ENCODE peak calls at places on chromosomes 7 and 10, in nine cellular contexts. One of them, this sample, is unnamed.

GRCh38 chr10:97596101-97597055 is 6.9 kb downstream of the C10orf62 start:
- DNase-seq in GM13977: no peak
- DNase-seq in lower leg skin: peak
- DNase-seq in chondrocyte: no peak
- DNase-seq in fibroblast of the aortic adventitia: peak
- DNase-seq in IMR-90: peak
- DNase-seq in dorsolateral prefrontal cortex: no peak
- DNase-seq in astrocyte of the spinal cord: peak
- DNase-seq in fibroblast of pulmonary artery: peak
- DNase-seq in this sample: no peak

GRCh38 chr7:1253591-1254207 is 21.0 kb downstream of the UNCX start:
- DNase-seq in IMR-90: no peak
- DNase-seq in fibroblast of pulmonary artery: no peak
- DNase-seq in astrocyte of the spinal cord: no peak
- DNase-seq in lower leg skin: no peak
- DNase-seq in fibroblast of the aortic adventitia: no peak
- DNase-seq in dorsolateral prefrontal cortex: no peak
- DNase-seq in GM13977: no peak
- DNase-seq in chondrocyte: peak
- DNase-seq in this sample: no peak

GRCh38 chr10:28295346-28295745 is 7.5 kb downstream of the MPP7 start:
- DNase-seq in fibroblast of pulmonary artery: no peak
- DNase-seq in dorsolateral prefrontal cortex: no peak
- DNase-seq in chondrocyte: no peak
- DNase-seq in lower leg skin: no peak
- DNase-seq in GM13977: no peak
- DNase-seq in astrocyte of the spinal cord: no peak
- DNase-seq in IMR-90: no peak
- DNase-seq in fibroblast of the aortic adventitia: peak
- DNase-seq in this sample: no peak

GRCh38 chr10:97065128-97065527 is 120.6 kb downstream of the SLIT1 start:
- DNase-seq in lower leg skin: no peak
- DNase-seq in chondrocyte: no peak
- DNase-seq in fibroblast of the aortic adventitia: no peak
- DNase-seq in fibroblast of pulmonary artery: no peak
- DNase-seq in astrocyte of the spinal cord: no peak
- DNase-seq in IMR-90: no peak
- DNase-seq in GM13977: no peak
- DNase-seq in dorsolateral prefrontal cortex: no peak
- DNase-seq in this sample: no peak

GRCh38 chr7:70583965-70584883 is 547.7 kb upstream of the GALNT17 start:
- DNase-seq in fibroblast of pulmonary artery: no peak
- DNase-seq in astrocyte of the spinal cord: no peak
- DNase-seq in dorsolateral prefrontal cortex: no peak
- DNase-seq in lower leg skin: no peak
- DNase-seq in IMR-90: no peak
- DNase-seq in GM13977: no peak
- DNase-seq in fibroblast of the aortic adventitia: no peak
- DNase-seq in chondrocyte: no peak
- DNase-seq in this sample: no peak

GRCh38 chr7:140559410-140559809 is 80.1 kb upstream of the MKRN1 start:
- DNase-seq in dorsolateral prefrontal cortex: no peak
- DNase-seq in astrocyte of the spinal cord: no peak
- DNase-seq in lower leg skin: no peak
- DNase-seq in chondrocyte: no peak
- DNase-seq in fibroblast of the aortic adventitia: no peak
- DNase-seq in IMR-90: no peak
- DNase-seq in fibroblast of pulmonary artery: no peak
- DNase-seq in GM13977: no peak
- DNase-seq in this sample: no peak

GRCh38 chr7:19111474-19112143 is 5.8 kb downstream of the TWIST1 start:
- DNase-seq in chondrocyte: no peak
- DNase-seq in IMR-90: no peak
- DNase-seq in fibroblast of pulmonary artery: no peak
- DNase-seq in fibroblast of the aortic adventitia: peak
- DNase-seq in dorsolateral prefrontal cortex: no peak
- DNase-seq in lower leg skin: no peak
- DNase-seq in astrocyte of the spinal cord: no peak
- DNase-seq in GM13977: no peak
- DNase-seq in this sample: no peak

GRCh38 chr10:4939224-4940072 is 23.8 kb upstream of the AKR1C1 start:
- DNase-seq in dorsolateral prefrontal cortex: no peak
- DNase-seq in fibroblast of the aortic adventitia: peak
- DNase-seq in lower leg skin: no peak
- DNase-seq in chondrocyte: no peak
- DNase-seq in astrocyte of the spinal cord: no peak
- DNase-seq in GM13977: no peak
- DNase-seq in fibroblast of pulmonary artery: no peak
- DNase-seq in IMR-90: no peak
- DNase-seq in this sample: no peak

DNA sequence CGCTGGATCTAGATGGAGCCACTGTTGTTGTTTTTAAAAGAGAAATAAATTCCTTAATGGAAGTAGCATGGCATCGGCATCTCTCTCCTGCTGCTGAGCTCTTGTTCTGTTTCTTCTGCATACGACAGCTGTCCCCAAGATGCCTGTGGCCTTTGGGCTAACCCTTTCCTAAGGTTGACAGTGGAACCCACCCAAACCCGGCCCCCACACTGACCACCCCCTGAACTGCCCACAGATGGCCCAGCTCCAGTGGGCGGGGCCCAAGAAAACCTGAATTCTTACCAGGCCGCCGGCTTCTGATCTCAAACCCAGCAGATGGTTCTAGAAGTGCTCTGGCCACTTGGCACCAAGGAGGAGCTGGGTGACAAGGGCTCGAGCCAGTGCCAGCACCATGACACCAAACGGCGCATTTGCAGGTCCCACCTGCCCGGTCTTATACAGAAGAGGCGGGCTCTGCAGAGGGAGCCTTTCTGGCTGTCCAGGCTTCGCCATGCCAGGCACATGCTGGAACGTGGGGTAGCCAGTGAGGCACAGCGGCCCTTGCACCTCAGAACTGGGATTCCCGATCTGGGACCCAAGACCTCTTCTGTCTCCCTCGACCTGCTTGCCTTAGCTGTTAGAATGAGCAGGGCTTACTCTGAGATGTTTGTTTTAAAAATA is 82.7 kb downstream of the RGS10 start:
- DNase-seq in lower leg skin: no peak
- DNase-seq in dorsolateral prefrontal cortex: no peak
- DNase-seq in fibroblast of the aortic adventitia: no peak
- DNase-seq in GM13977: no peak
- DNase-seq in astrocyte of the spinal cord: no peak
- DNase-seq in IMR-90: no peak
- DNase-seq in chondrocyte: no peak
- DNase-seq in fibroblast of pulmonary artery: no peak
- DNase-seq in this sample: no peak
- TF ChIP-seq CTCF in lower leg skin: no peak
- TF ChIP-seq CTCF in dorsolateral prefrontal cortex: no peak
- TF ChIP-seq CTCF in fibroblast of the aortic adventitia: no peak
- TF ChIP-seq CTCF in GM13977: no peak
- TF ChIP-seq CTCF in astrocyte of the spinal cord: no peak
- TF ChIP-seq CTCF in IMR-90: no peak
- TF ChIP-seq CTCF in chondrocyte: no peak
- TF ChIP-seq CTCF in fibroblast of pulmonary artery: no peak
- TF ChIP-seq CTCF in this sample: no peak

GRCh38 chr7:77908664-77909063 is 110.1 kb downstream of the PHTF2 start:
- DNase-seq in IMR-90: no peak
- DNase-seq in lower leg skin: no peak
- DNase-seq in fibroblast of pulmonary artery: no peak
- DNase-seq in dorsolateral prefrontal cortex: no peak
- DNase-seq in GM13977: no peak
- DNase-seq in fibroblast of the aortic adventitia: no peak
- DNase-seq in chondrocyte: no peak
- DNase-seq in astrocyte of the spinal cord: no peak
- DNase-seq in this sample: no peak

GRCh38 chr7:77912293-77912692 is 113.7 kb downstream of the PHTF2 start:
- DNase-seq in astrocyte of the spinal cord: no peak
- DNase-seq in GM13977: no peak
- DNase-seq in lower leg skin: no peak
- DNase-seq in dorsolateral prefrontal cortex: no peak
- DNase-seq in fibroblast of the aortic adventitia: no peak
- DNase-seq in fibroblast of pulmonary artery: no peak
- DNase-seq in IMR-90: no peak
- DNase-seq in chondrocyte: no peak
- DNase-seq in this sample: no peak

GRCh38 chr7:77913977-77914607 is 115.5 kb downstream of the PHTF2 start:
- DNase-seq in fibroblast of pulmonary artery: peak
- DNase-seq in lower leg skin: no peak
- DNase-seq in astrocyte of the spinal cord: peak
- DNase-seq in chondrocyte: no peak
- DNase-seq in IMR-90: peak
- DNase-seq in fibroblast of the aortic adventitia: peak
- DNase-seq in dorsolateral prefrontal cortex: no peak
- DNase-seq in GM13977: no peak
- DNase-seq in this sample: no peak

GRCh38 chr7:77907281-77907680 is 108.7 kb downstream of the PHTF2 start:
- DNase-seq in fibroblast of pulmonary artery: no peak
- DNase-seq in astrocyte of the spinal cord: no peak
- DNase-seq in fibroblast of the aortic adventitia: no peak
- DNase-seq in GM13977: no peak
- DNase-seq in IMR-90: no peak
- DNase-seq in lower leg skin: no peak
- DNase-seq in dorsolateral prefrontal cortex: no peak
- DNase-seq in chondrocyte: no peak
- DNase-seq in this sample: no peak

DNA sequence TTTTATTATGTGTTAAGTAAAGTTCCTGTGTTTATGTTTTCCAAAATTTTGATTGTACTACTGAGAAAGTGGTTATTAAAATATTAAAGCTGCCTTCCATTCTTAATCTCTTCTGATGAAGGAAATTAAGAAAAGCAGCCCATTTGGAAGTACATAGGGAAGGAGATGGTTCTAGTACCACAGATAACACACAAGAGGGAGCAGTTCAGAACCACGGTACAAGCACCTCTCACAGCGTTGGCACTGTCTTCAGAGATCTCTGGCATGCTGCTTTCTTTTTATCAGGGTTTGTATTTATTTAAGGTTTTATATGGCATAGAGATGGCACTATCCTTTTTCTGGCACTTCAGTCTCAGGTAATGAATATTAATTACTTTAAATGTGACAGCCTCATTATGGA is 111.6 kb downstream of the PHTF2 start:
- DNase-seq in dorsolateral prefrontal cortex: no peak
- DNase-seq in lower leg skin: no peak
- DNase-seq in fibroblast of the aortic adventitia: no peak
- DNase-seq in chondrocyte: no peak
- DNase-seq in fibroblast of pulmonary artery: no peak
- DNase-seq in GM13977: no peak
- DNase-seq in IMR-90: no peak
- DNase-seq in astrocyte of the spinal cord: no peak
- DNase-seq in this sample: no peak
- TF ChIP-seq CTCF in dorsolateral prefrontal cortex: no peak
- TF ChIP-seq CTCF in lower leg skin: no peak
- TF ChIP-seq CTCF in fibroblast of the aortic adventitia: no peak
- TF ChIP-seq CTCF in chondrocyte: peak
- TF ChIP-seq CTCF in fibroblast of pulmonary artery: peak
- TF ChIP-seq CTCF in GM13977: no peak
- TF ChIP-seq CTCF in IMR-90: no peak
- TF ChIP-seq CTCF in astrocyte of the spinal cord: no peak
- TF ChIP-seq CTCF in this sample: no peak

GRCh38 chr7:115478426-115478825 is 552.1 kb downstream of the TFEC start:
- DNase-seq in IMR-90: no peak
- DNase-seq in chondrocyte: no peak
- DNase-seq in lower leg skin: no peak
- DNase-seq in astrocyte of the spinal cord: peak
- DNase-seq in GM13977: no peak
- DNase-seq in fibroblast of pulmonary artery: no peak
- DNase-seq in fibroblast of the aortic adventitia: peak
- DNase-seq in dorsolateral prefrontal cortex: no peak
- DNase-seq in this sample: no peak

GRCh38 chr7:115475206-115475605 is 553.3 kb downstream of the MDFIC start:
- DNase-seq in astrocyte of the spinal cord: no peak
- DNase-seq in fibroblast of pulmonary artery: no peak
- DNase-seq in GM13977: no peak
- DNase-seq in IMR-90: no peak
- DNase-seq in lower leg skin: no peak
- DNase-seq in chondrocyte: no peak
- DNase-seq in dorsolateral prefrontal cortex: no peak
- DNase-seq in fibroblast of the aortic adventitia: no peak
- DNase-seq in this sample: no peak

GRCh38 chr7:115476666-115477065 is 553.9 kb downstream of the TFEC start:
- DNase-seq in astrocyte of the spinal cord: peak
- DNase-seq in fibroblast of the aortic adventitia: no peak
- DNase-seq in IMR-90: no peak
- DNase-seq in fibroblast of pulmonary artery: no peak
- DNase-seq in lower leg skin: no peak
- DNase-seq in GM13977: no peak
- DNase-seq in chondrocyte: no peak
- DNase-seq in dorsolateral prefrontal cortex: no peak
- DNase-seq in this sample: no peak

GRCh38 chr7:115477193-115477651 is 553.3 kb downstream of the TFEC start:
- DNase-seq in fibroblast of the aortic adventitia: no peak
- DNase-seq in dorsolateral prefrontal cortex: no peak
- DNase-seq in fibroblast of pulmonary artery: peak
- DNase-seq in IMR-90: no peak
- DNase-seq in chondrocyte: no peak
- DNase-seq in GM13977: no peak
- DNase-seq in astrocyte of the spinal cord: peak
- DNase-seq in lower leg skin: no peak
- DNase-seq in this sample: no peak

GRCh38 chr7:115475774-115476407 is 554.0 kb downstream of the MDFIC start:
- DNase-seq in fibroblast of pulmonary artery: no peak
- DNase-seq in IMR-90: no peak
- DNase-seq in astrocyte of the spinal cord: peak
- DNase-seq in chondrocyte: no peak
- DNase-seq in GM13977: no peak
- DNase-seq in lower leg skin: no peak
- DNase-seq in fibroblast of the aortic adventitia: no peak
- DNase-seq in dorsolateral prefrontal cortex: peak
- DNase-seq in this sample: no peak
- TF ChIP-seq CTCF in fibroblast of pulmonary artery: no peak
- TF ChIP-seq CTCF in IMR-90: no peak
- TF ChIP-seq CTCF in astrocyte of the spinal cord: peak
- TF ChIP-seq CTCF in chondrocyte: peak
- TF ChIP-seq CTCF in GM13977: peak
- TF ChIP-seq CTCF in lower leg skin: no peak
- TF ChIP-seq CTCF in fibroblast of the aortic adventitia: no peak
- TF ChIP-seq CTCF in dorsolateral prefrontal cortex: no peak
- TF ChIP-seq CTCF in this sample: peak

GRCh38 chr10:84342584-84342983 is 14.2 kb downstream of the CCSER2 start:
- DNase-seq in dorsolateral prefrontal cortex: no peak
- DNase-seq in astrocyte of the spinal cord: no peak
- DNase-seq in GM13977: no peak
- DNase-seq in fibroblast of pulmonary artery: no peak
- DNase-seq in lower leg skin: no peak
- DNase-seq in IMR-90: no peak
- DNase-seq in chondrocyte: no peak
- DNase-seq in fibroblast of the aortic adventitia: no peak
- DNase-seq in this sample: no peak

GRCh38 chr10:84340632-84341537 is 12.5 kb downstream of the CCSER2 start:
- DNase-seq in dorsolateral prefrontal cortex: no peak
- DNase-seq in lower leg skin: no peak
- DNase-seq in GM13977: no peak
- DNase-seq in IMR-90: no peak
- DNase-seq in chondrocyte: no peak
- DNase-seq in astrocyte of the spinal cord: no peak
- DNase-seq in fibroblast of pulmonary artery: no peak
- DNase-seq in fibroblast of the aortic adventitia: no peak
- DNase-seq in this sample: no peak

GRCh38 chr10:84341983-84342382 is 13.6 kb downstream of the CCSER2 start:
- DNase-seq in dorsolateral prefrontal cortex: no peak
- DNase-seq in chondrocyte: no peak
- DNase-seq in fibroblast of the aortic adventitia: no peak
- DNase-seq in fibroblast of pulmonary artery: no peak
- DNase-seq in astrocyte of the spinal cord: no peak
- DNase-seq in lower leg skin: no peak
- DNase-seq in IMR-90: no peak
- DNase-seq in GM13977: no peak
- DNase-seq in this sample: no peak

GRCh38 chr10:84340187-84340586 is 11.8 kb downstream of the CCSER2 start:
- DNase-seq in astrocyte of the spinal cord: no peak
- DNase-seq in GM13977: no peak
- DNase-seq in IMR-90: no peak
- DNase-seq in fibroblast of the aortic adventitia: no peak
- DNase-seq in dorsolateral prefrontal cortex: no peak
- DNase-seq in fibroblast of pulmonary artery: no peak
- DNase-seq in lower leg skin: no peak
- DNase-seq in chondrocyte: no peak
- DNase-seq in this sample: no peak

GRCh38 chr10:84341538-84341856 is 13.1 kb downstream of the CCSER2 start:
- DNase-seq in lower leg skin: no peak
- DNase-seq in fibroblast of pulmonary artery: no peak
- DNase-seq in chondrocyte: no peak
- DNase-seq in dorsolateral prefrontal cortex: no peak
- DNase-seq in fibroblast of the aortic adventitia: no peak
- DNase-seq in GM13977: no peak
- DNase-seq in IMR-90: no peak
- DNase-seq in astrocyte of the spinal cord: no peak
- DNase-seq in this sample: no peak
- TF ChIP-seq CTCF in lower leg skin: no peak
- TF ChIP-seq CTCF in fibroblast of pulmonary artery: no peak
- TF ChIP-seq CTCF in chondrocyte: peak
- TF ChIP-seq CTCF in dorsolateral prefrontal cortex: no peak
- TF ChIP-seq CTCF in fibroblast of the aortic adventitia: no peak
- TF ChIP-seq CTCF in GM13977: peak
- TF ChIP-seq CTCF in IMR-90: no peak
- TF ChIP-seq CTCF in astrocyte of the spinal cord: no peak
- TF ChIP-seq CTCF in this sample: no peak